ENCODE peak calls at places on chromosomes 16 and 17, in seven cellular contexts. O is suprapubic skin, R is HCT116, A is adrenal gland, T is testis, G is IMR-90, L is neuronal stem cell. B is an unnamed sample.
A peak's percentile ranks its signal among the peaks of the same experiment; 100 is the strongest.

GRCh38 chr17:32335647-32336046 is 6.3 kb downstream of the C17orf75 start:
- DNase-seq in O (no peak), R (no peak), L (no peak), T (no peak), A (no peak), G (peak; percentile 58), B (no peak)

GRCh38 chr17:58083491-58084316 is 485 bp downstream of the DYNLL2 start:
- DNase-seq in T (peak; percentile 51), L (no peak), R (no peak), G (peak; percentile 43), A (peak; percentile 85), O (no peak), B (peak; percentile 87)

GRCh38 chr17:83191388-83192160 is 112.2 kb downstream of the METRNL start:
- DNase-seq in L (no peak), A (no peak), R (no peak), G (no peak), T (no peak), O (peak; percentile 65), B (no peak)

GRCh38 chr16:88346680-88347505 is 35.9 kb upstream of the ZNF469 start:
- DNase-seq in L (no peak), A (no peak), G (no peak), T (no peak), R (no peak), O (no peak), B (no peak)

GRCh38 chr17:32488604-32489180 is 1.9 kb downstream of the CDK5R1 start:
- DNase-seq in T (no peak), R (no peak), O (no peak), G (no peak), A (no peak), L (no peak), B (no peak)

GRCh38 chr16:5064915-5065314 is 841 bp downstream of the C16orf89 start:
- DNase-seq in L (no peak), A (no peak), T (no peak), O (no peak), G (peak; percentile 24), R (no peak), B (no peak)

GRCh38 chr17:76147211-76148014 is 6.4 kb upstream of the FOXJ1 start:
- DNase-seq in T (no peak), O (no peak), A (no peak), L (no peak), R (peak; percentile 35), G (peak; percentile 26), B (no peak)

GRCh38 chr17:70629902-70630301 is 460.6 kb downstream of the KCNJ2 start:
- DNase-seq in T (no peak), G (peak; percentile 13), L (no peak), O (no peak), A (no peak), R (no peak), B (no peak)

GRCh38 chr16:66477028-66477515 is 50.0 kb downstream of the BEAN1 start:
- DNase-seq in R (no peak), O (peak; percentile 24), T (no peak), A (no peak), G (no peak), L (no peak), B (no peak)

GRCh38 chr17:77441130-77441920 is 300.6 kb downstream of the SEC14L1 start:
- DNase-seq in A (no peak), O (no peak), L (no peak), G (no peak), R (no peak), T (no peak), B (no peak)

GRCh38 chr16:19123535-19124178 is 9.9 kb downstream of the ITPRIPL2 start:
- DNase-seq in T (no peak), O (no peak), A (peak; percentile 76), L (no peak), R (no peak), G (no peak), B (no peak)

GRCh38 chr16:23182675-23183485 is at the start of gene SCNN1G:
- DNase-seq in G (no peak), T (no peak), A (no peak), L (peak; percentile 17), R (no peak), O (no peak), B (no peak)

GRCh38 chr17:42518046-42518754 is 17.8 kb upstream of the NAGLU start:
- DNase-seq in G (peak; percentile 98), A (peak; percentile 92), R (peak; percentile 79), O (peak; percentile 90), T (peak; percentile 71), L (no peak), B (peak; percentile 97)

GRCh38 chr17:45131294-45131615 is 1.1 kb downstream of the PLCD3 start:
- DNase-seq in T (no peak), A (no peak), G (no peak), R (no peak), L (no peak), O (no peak), B (no peak)

GRCh38 chr17:71709974-71710373 is 410.8 kb upstream of the SOX9 start:
- DNase-seq in R (no peak), G (peak; percentile 26), A (no peak), L (peak; percentile 17), T (no peak), O (no peak), B (no peak)

GRCh38 chr16:77816293-77816692 is 27.9 kb downstream of the VAT1L start:
- DNase-seq in R (no peak), G (peak; percentile 81), A (no peak), L (no peak), T (no peak), O (no peak), B (no peak)

GRCh38 chr17:29549169-29549935 is 17.5 kb downstream of the ABHD15 start:
- DNase-seq in R (no peak), L (no peak), T (no peak), O (no peak), A (no peak), G (peak; percentile 44), B (no peak)

GRCh38 chr16:9499921-9500593 is 408.6 kb downstream of the HAPSTR1 start:
- DNase-seq in O (no peak), L (peak; percentile 41), G (no peak), T (no peak), R (no peak), A (no peak), B (no peak)

GRCh38 chr16:30996324-30996999 is 11.5 kb downstream of the HSD3B7 start:
- DNase-seq in O (no peak), T (no peak), L (no peak), A (no peak), G (no peak), R (no peak), B (no peak)

GRCh38 chr16:50474138-50474537 is 74.1 kb upstream of the NKD1 start:
- DNase-seq in T (no peak), O (peak; percentile 23), A (peak; percentile 54), L (no peak), R (no peak), G (no peak), B (no peak)

GRCh38 chr16:50478773-50479149 is 69.4 kb upstream of the NKD1 start:
- DNase-seq in A (no peak), R (no peak), L (no peak), O (peak; percentile 38), T (no peak), G (no peak), B (no peak)

GRCh38 chr16:50478021-50478772 is 70.0 kb upstream of the NKD1 start:
- DNase-seq in G (no peak), A (no peak), T (no peak), O (peak; percentile 61), L (no peak), R (no peak), B (no peak)

GRCh38 chr16:50475170-50475569 is 73.0 kb upstream of the NKD1 start:
- DNase-seq in T (no peak), R (no peak), A (no peak), O (peak; percentile 49), L (no peak), G (no peak), B (no peak)

GRCh38 chr16:50476486-50477260 is 71.5 kb upstream of the NKD1 start:
- DNase-seq in L (no peak), G (no peak), T (no peak), R (no peak), A (no peak), O (peak; percentile 69), B (no peak)
- H3K27me3 ChIP-seq in L (no peaks in the 10 kb centered on the region), G (peaks cover 2% of the 10 kb centered on the region), T (no peaks in the 10 kb centered on the region), R (no peaks in the 10 kb centered on the region), A (peaks cover 13% of the 10 kb centered on the region), O (no peaks in the 10 kb centered on the region), B (no peaks in the 10 kb centered on the region)

DNA sequence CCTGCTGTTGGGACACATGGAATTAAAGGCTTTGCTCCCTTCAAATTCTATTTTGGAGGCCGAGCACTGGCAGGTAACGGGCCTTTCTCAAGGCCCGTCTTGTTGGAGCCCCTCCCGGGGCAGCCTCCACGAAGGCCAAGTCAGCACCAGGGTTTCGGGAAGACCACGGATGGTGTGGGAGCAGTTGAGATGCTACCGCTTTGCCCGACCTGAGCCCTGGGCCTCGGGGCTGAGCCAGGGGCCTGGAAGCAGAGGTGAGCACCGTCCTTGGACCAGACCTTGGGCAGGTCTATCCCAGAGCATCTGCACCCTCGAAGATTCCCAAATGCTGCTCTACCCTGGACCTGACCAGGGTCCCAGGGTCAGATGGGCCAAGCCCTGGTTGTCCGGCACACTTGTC is 23.0 kb downstream of the C17orf100 start:
- DNase-seq in R (no peak), T (no peak), A (no peak), L (no peak), G (no peak), O (no peak), B (no peak)
- H3K27me3 ChIP-seq in R (no peaks in the 10 kb centered on the region), T (no peaks in the 10 kb centered on the region), A (peaks cover 18% of the 10 kb centered on the region), L (peaks cover 24% of the 10 kb centered on the region), G (peaks cover 30% of the 10 kb centered on the region), O (peaks cover 30% of the 10 kb centered on the region), B (no peaks in the 10 kb centered on the region)

DNA sequence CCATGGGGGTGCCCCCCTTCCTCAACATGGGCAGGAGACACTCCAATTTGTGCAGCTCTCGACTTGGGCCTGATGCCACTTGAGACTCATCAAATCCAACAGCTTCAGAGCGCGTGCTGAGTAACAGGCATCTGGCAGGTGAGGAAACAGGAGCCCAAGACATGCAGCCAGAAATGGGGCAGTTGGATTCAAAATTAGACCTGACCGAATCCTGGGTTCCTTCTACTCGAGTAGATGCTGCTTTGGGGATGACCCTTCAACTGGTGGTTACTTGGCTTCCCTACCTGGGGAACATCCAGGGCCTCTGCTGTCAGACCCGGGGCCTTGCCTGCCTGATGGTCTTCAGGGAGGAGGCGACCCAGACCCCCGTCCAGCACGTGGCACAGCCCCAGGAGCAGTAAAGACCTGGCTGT is 488 bp upstream of the NTN3 start:
- DNase-seq in T (no peak), G (no peak), A (no peak), R (no peak), L (no peak), O (no peak), B (no peak)
- H3K27me3 ChIP-seq in T (no peaks in the 10 kb centered on the region), G (no peaks in the 10 kb centered on the region), A (peaks cover 17% of the 10 kb centered on the region), R (no peaks in the 10 kb centered on the region), L (no peaks in the 10 kb centered on the region), O (peaks cover 21% of the 10 kb centered on the region), B (peaks cover 4% of the 10 kb centered on the region)

GRCh38 chr17:39614545-39615157 is 6.9 kb upstream of the NEUROD2 start:
- DNase-seq in L (no peak), G (no peak), O (no peak), R (no peak), A (no peak), T (no peak), B (no peak)

GRCh38 chr17:39611441-39612112 is 3.9 kb upstream of the NEUROD2 start:
- DNase-seq in R (no peak), A (no peak), L (no peak), G (no peak), O (no peak), T (no peak), B (no peak)

GRCh38 chr17:39615434-39615833 is 7.7 kb upstream of the NEUROD2 start:
- DNase-seq in A (no peak), L (no peak), O (no peak), G (no peak), T (no peak), R (no peak), B (no peak)

GRCh38 chr17:39612291-39612894 is 4.7 kb upstream of the NEUROD2 start:
- DNase-seq in T (no peak), R (no peak), G (no peak), A (no peak), O (no peak), L (no peak), B (no peak)

GRCh38 chr17:39612935-39613465 is 5.3 kb upstream of the NEUROD2 start:
- DNase-seq in R (no peak), G (no peak), T (no peak), L (no peak), O (no peak), A (no peak), B (no peak)
- H3K27me3 ChIP-seq in R (no peaks in the 10 kb centered on the region), G (peaks cover 69% of the 10 kb centered on the region), T (peaks cover 4% of the 10 kb centered on the region), L (peaks cover 85% of the 10 kb centered on the region), O (peaks cover 50% of the 10 kb centered on the region), A (peaks cover 8% of the 10 kb centered on the region), B (no peaks in the 10 kb centered on the region)